ENCODE peak calls at places on chromosomes 1 and 21, in eight cellular contexts. One of them, this sample, is unnamed.

GRCh38 chr21:43274022-43274945 is 105.5 kb downstream of the CRYAA start:
- DNase-seq in hepatocyte: peak
- DNase-seq in CD8-positive, alpha-beta T cell: no peak
- DNase-seq in progenitor cell of endocrine pancreas: no peak
- DNase-seq in astrocyte of the cerebellum: no peak
- DNase-seq in fibroblast of mammary gland: no peak
- DNase-seq in BE2C: peak
- DNase-seq in OCI-LY7: no peak
- DNase-seq in this sample: no peak

GRCh38 chr1:164477336-164477735 is 81.6 kb upstream of the PBX1 start:
- DNase-seq in hepatocyte: no peak
- DNase-seq in CD8-positive, alpha-beta T cell: no peak
- DNase-seq in progenitor cell of endocrine pancreas: no peak
- DNase-seq in astrocyte of the cerebellum: no peak
- DNase-seq in fibroblast of mammary gland: no peak
- DNase-seq in BE2C: no peak
- DNase-seq in OCI-LY7: no peak
- DNase-seq in this sample: no peak

GRCh38 chr1:188826800-188827199 is 1650.9 kb downstream of the BRINP3 start:
- DNase-seq in hepatocyte: no peak
- DNase-seq in CD8-positive, alpha-beta T cell: no peak
- DNase-seq in progenitor cell of endocrine pancreas: no peak
- DNase-seq in astrocyte of the cerebellum: no peak
- DNase-seq in fibroblast of mammary gland: no peak
- DNase-seq in BE2C: no peak
- DNase-seq in OCI-LY7: no peak
- DNase-seq in this sample: no peak

GRCh38 chr1:20255666-20256065 is 35.0 kb upstream of the VWA5B1 start:
- DNase-seq in hepatocyte: peak
- DNase-seq in CD8-positive, alpha-beta T cell: no peak
- DNase-seq in progenitor cell of endocrine pancreas: no peak
- DNase-seq in astrocyte of the cerebellum: peak
- DNase-seq in fibroblast of mammary gland: peak
- DNase-seq in BE2C: peak
- DNase-seq in OCI-LY7: no peak
- DNase-seq in this sample: no peak

GRCh38 chr1:27403065-27403726 is 10.8 kb downstream of the GPR3 start:
- DNase-seq in hepatocyte: peak
- DNase-seq in CD8-positive, alpha-beta T cell: peak
- DNase-seq in progenitor cell of endocrine pancreas: no peak
- DNase-seq in astrocyte of the cerebellum: no peak
- DNase-seq in fibroblast of mammary gland: peak
- DNase-seq in BE2C: peak
- DNase-seq in OCI-LY7: peak
- DNase-seq in this sample: no peak

GRCh38 chr1:38746966-38747600 is 112.5 kb downstream of the RRAGC start:
- DNase-seq in hepatocyte: no peak
- DNase-seq in CD8-positive, alpha-beta T cell: no peak
- DNase-seq in progenitor cell of endocrine pancreas: no peak
- DNase-seq in astrocyte of the cerebellum: no peak
- DNase-seq in fibroblast of mammary gland: no peak
- DNase-seq in BE2C: no peak
- DNase-seq in OCI-LY7: no peak
- DNase-seq in this sample: no peak

GRCh38 chr1:190416239-190416638 is 61.4 kb downstream of the BRINP3 start:
- DNase-seq in hepatocyte: no peak
- DNase-seq in CD8-positive, alpha-beta T cell: no peak
- DNase-seq in progenitor cell of endocrine pancreas: no peak
- DNase-seq in astrocyte of the cerebellum: no peak
- DNase-seq in fibroblast of mammary gland: no peak
- DNase-seq in BE2C: no peak
- DNase-seq in OCI-LY7: no peak
- DNase-seq in this sample: no peak

GRCh38 chr1:15362096-15362736 is 47.5 kb upstream of the EFHD2 start:
- DNase-seq in hepatocyte: no peak
- DNase-seq in CD8-positive, alpha-beta T cell: no peak
- DNase-seq in progenitor cell of endocrine pancreas: no peak
- DNase-seq in astrocyte of the cerebellum: no peak
- DNase-seq in fibroblast of mammary gland: no peak
- DNase-seq in BE2C: no peak
- DNase-seq in OCI-LY7: peak
- DNase-seq in this sample: no peak

GRCh38 chr21:32372755-32373154 is 20.1 kb downstream of the URB1 start:
- DNase-seq in hepatocyte: no peak
- DNase-seq in CD8-positive, alpha-beta T cell: no peak
- DNase-seq in progenitor cell of endocrine pancreas: no peak
- DNase-seq in astrocyte of the cerebellum: no peak
- DNase-seq in fibroblast of mammary gland: peak
- DNase-seq in BE2C: no peak
- DNase-seq in OCI-LY7: no peak
- DNase-seq in this sample: no peak

GRCh38 chr1:1068374-1069060 is 5.6 kb downstream of the RNF223 start:
- DNase-seq in hepatocyte: peak
- DNase-seq in CD8-positive, alpha-beta T cell: peak
- DNase-seq in progenitor cell of endocrine pancreas: peak
- DNase-seq in astrocyte of the cerebellum: no peak
- DNase-seq in fibroblast of mammary gland: no peak
- DNase-seq in BE2C: no peak
- DNase-seq in OCI-LY7: peak
- DNase-seq in this sample: no peak

GRCh38 chr1:32411261-32411660 is 17.0 kb upstream of the BSDC1 start:
- DNase-seq in hepatocyte: no peak
- DNase-seq in CD8-positive, alpha-beta T cell: no peak
- DNase-seq in progenitor cell of endocrine pancreas: no peak
- DNase-seq in astrocyte of the cerebellum: no peak
- DNase-seq in fibroblast of mammary gland: no peak
- DNase-seq in BE2C: no peak
- DNase-seq in OCI-LY7: no peak
- DNase-seq in this sample: no peak

GRCh38 chr1:167427843-167428242 is 90.5 kb downstream of the CD247 start:
- DNase-seq in hepatocyte: no peak
- DNase-seq in CD8-positive, alpha-beta T cell: no peak
- DNase-seq in progenitor cell of endocrine pancreas: no peak
- DNase-seq in astrocyte of the cerebellum: no peak
- DNase-seq in fibroblast of mammary gland: peak
- DNase-seq in BE2C: no peak
- DNase-seq in OCI-LY7: no peak
- DNase-seq in this sample: no peak

GRCh38 chr1:4305526-4306301 is 348.7 kb upstream of the AJAP1 start:
- DNase-seq in hepatocyte: no peak
- DNase-seq in CD8-positive, alpha-beta T cell: no peak
- DNase-seq in progenitor cell of endocrine pancreas: no peak
- DNase-seq in astrocyte of the cerebellum: no peak
- DNase-seq in fibroblast of mammary gland: no peak
- DNase-seq in BE2C: no peak
- DNase-seq in OCI-LY7: no peak
- DNase-seq in this sample: no peak

GRCh38 chr1:201377611-201378092 is at the start of gene TNNT2:
- DNase-seq in hepatocyte: peak
- DNase-seq in CD8-positive, alpha-beta T cell: no peak
- DNase-seq in progenitor cell of endocrine pancreas: no peak
- DNase-seq in astrocyte of the cerebellum: no peak
- DNase-seq in fibroblast of mammary gland: no peak
- DNase-seq in BE2C: peak
- DNase-seq in OCI-LY7: no peak
- DNase-seq in this sample: no peak

GRCh38 chr1:155499953-155500621 is 62.5 kb downstream of the ASH1L start:
- DNase-seq in hepatocyte: peak
- DNase-seq in CD8-positive, alpha-beta T cell: no peak
- DNase-seq in progenitor cell of endocrine pancreas: no peak
- DNase-seq in astrocyte of the cerebellum: peak
- DNase-seq in fibroblast of mammary gland: no peak
- DNase-seq in BE2C: peak
- DNase-seq in OCI-LY7: peak
- DNase-seq in this sample: peak

GRCh38 chr1:30176477-30176876 is 546.9 kb downstream of the MATN1 start:
- DNase-seq in hepatocyte: peak
- DNase-seq in CD8-positive, alpha-beta T cell: no peak
- DNase-seq in progenitor cell of endocrine pancreas: no peak
- DNase-seq in astrocyte of the cerebellum: no peak
- DNase-seq in fibroblast of mammary gland: no peak
- DNase-seq in BE2C: no peak
- DNase-seq in OCI-LY7: no peak
- DNase-seq in this sample: no peak

GRCh38 chr1:29648026-29648425 is 411.7 kb downstream of the PTPRU start:
- DNase-seq in hepatocyte: no peak
- DNase-seq in CD8-positive, alpha-beta T cell: no peak
- DNase-seq in progenitor cell of endocrine pancreas: no peak
- DNase-seq in astrocyte of the cerebellum: no peak
- DNase-seq in fibroblast of mammary gland: no peak
- DNase-seq in BE2C: no peak
- DNase-seq in OCI-LY7: no peak
- DNase-seq in this sample: peak

GRCh38 chr1:207128336-207128921 is 24.4 kb downstream of the C4BPA start:
- DNase-seq in hepatocyte: no peak
- DNase-seq in CD8-positive, alpha-beta T cell: no peak
- DNase-seq in progenitor cell of endocrine pancreas: no peak
- DNase-seq in astrocyte of the cerebellum: no peak
- DNase-seq in fibroblast of mammary gland: no peak
- DNase-seq in BE2C: no peak
- DNase-seq in OCI-LY7: no peak
- DNase-seq in this sample: no peak

DNA sequence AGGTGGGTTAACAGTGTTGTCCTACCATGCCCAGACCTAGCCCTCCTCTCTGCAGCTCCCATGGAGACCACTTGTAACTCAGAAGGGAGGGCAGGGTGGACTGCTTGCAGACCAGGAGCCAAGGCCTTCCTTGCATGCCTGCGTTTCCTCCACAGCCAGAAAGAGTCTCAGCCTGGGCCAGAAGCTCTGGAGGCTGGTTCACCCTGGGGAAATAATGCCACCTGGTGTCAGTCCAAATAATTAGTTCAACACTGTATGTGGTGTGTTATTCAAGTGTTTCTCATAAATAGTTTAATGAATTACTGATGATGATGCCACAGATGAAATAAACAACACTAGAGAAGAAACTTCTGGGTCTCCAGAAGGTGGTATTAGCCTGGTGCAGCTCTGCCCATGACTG is 16.9 kb upstream of the VANGL1 start:
- DNase-seq in hepatocyte: no peak
- DNase-seq in CD8-positive, alpha-beta T cell: no peak
- DNase-seq in progenitor cell of endocrine pancreas: no peak
- DNase-seq in astrocyte of the cerebellum: no peak
- DNase-seq in fibroblast of mammary gland: no peak
- DNase-seq in BE2C: no peak
- DNase-seq in OCI-LY7: no peak
- DNase-seq in this sample: no peak
- TF ChIP-seq CTCF in hepatocyte: no peak
- TF ChIP-seq CTCF in CD8-positive, alpha-beta T cell: no peak
- TF ChIP-seq CTCF in progenitor cell of endocrine pancreas: no peak
- TF ChIP-seq CTCF in astrocyte of the cerebellum: no peak
- TF ChIP-seq CTCF in fibroblast of mammary gland: no peak
- TF ChIP-seq CTCF in BE2C: no peak
- TF ChIP-seq CTCF in OCI-LY7: peak
- TF ChIP-seq CTCF in this sample: no peak

DNA sequence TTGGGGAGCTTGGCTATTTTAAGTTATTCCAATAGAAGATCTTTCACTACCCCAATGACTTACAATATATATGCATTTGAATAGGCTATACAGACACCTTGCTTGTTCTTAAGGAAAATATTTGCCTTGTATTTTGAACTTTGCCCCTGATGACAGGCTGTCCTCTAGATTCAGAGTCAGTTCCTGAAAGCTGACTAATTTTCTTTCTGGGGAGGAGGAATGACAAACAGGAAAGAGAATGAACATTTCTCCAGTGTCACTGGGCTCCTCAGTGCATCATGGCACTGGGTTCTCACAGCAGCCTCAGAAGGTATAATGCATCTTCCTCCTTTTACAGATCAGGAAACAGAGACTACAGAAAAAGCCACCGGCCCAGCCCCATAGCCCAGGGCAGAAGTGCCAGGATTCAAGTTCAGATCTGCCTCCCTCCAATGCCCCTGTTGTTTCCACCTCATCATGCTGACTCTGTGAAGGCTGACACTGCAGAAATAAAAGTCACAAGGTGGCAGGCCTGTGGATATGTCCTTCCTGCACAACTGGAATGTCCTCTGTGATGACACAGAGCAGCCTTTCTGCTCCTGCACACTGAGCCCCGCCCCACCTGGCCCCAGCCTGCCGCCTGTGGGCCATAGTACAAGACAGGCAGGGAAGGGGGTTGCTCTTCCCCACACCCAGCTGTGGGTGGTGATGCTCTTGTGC is 6.6 kb downstream of the TTC22 start:
- DNase-seq in hepatocyte: peak
- DNase-seq in CD8-positive, alpha-beta T cell: no peak
- DNase-seq in progenitor cell of endocrine pancreas: no peak
- DNase-seq in astrocyte of the cerebellum: no peak
- DNase-seq in fibroblast of mammary gland: peak
- DNase-seq in BE2C: no peak
- DNase-seq in OCI-LY7: no peak
- DNase-seq in this sample: no peak
- TF ChIP-seq CTCF in hepatocyte: no peak
- TF ChIP-seq CTCF in CD8-positive, alpha-beta T cell: no peak
- TF ChIP-seq CTCF in progenitor cell of endocrine pancreas: no peak
- TF ChIP-seq CTCF in astrocyte of the cerebellum: no peak
- TF ChIP-seq CTCF in fibroblast of mammary gland: no peak
- TF ChIP-seq CTCF in BE2C: no peak
- TF ChIP-seq CTCF in OCI-LY7: no peak
- TF ChIP-seq CTCF in this sample: no peak

DNA sequence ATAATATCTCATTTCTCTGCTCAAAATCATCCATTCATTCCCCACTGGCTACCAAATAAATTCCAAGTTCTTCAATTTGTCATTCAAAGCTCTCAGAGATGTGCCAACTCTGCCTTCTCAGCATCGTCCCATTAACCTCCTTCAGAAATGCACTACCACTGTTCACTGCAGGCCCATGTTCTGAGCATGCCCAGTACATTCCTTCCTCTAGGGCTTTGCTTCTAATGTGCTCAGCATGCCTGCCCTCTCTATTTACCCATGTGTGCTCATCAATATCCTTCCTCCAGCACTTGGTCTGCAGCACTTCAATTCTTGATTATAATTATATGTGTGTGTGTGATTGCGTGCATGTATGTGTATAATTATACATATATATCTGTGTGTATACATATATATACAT is 36.1 kb upstream of the RGS8 start:
- DNase-seq in hepatocyte: no peak
- DNase-seq in CD8-positive, alpha-beta T cell: no peak
- DNase-seq in progenitor cell of endocrine pancreas: no peak
- DNase-seq in astrocyte of the cerebellum: no peak
- DNase-seq in fibroblast of mammary gland: peak
- DNase-seq in BE2C: no peak
- DNase-seq in OCI-LY7: no peak
- DNase-seq in this sample: no peak
- TF ChIP-seq CTCF in hepatocyte: peak
- TF ChIP-seq CTCF in CD8-positive, alpha-beta T cell: no peak
- TF ChIP-seq CTCF in progenitor cell of endocrine pancreas: peak
- TF ChIP-seq CTCF in astrocyte of the cerebellum: no peak
- TF ChIP-seq CTCF in fibroblast of mammary gland: peak
- TF ChIP-seq CTCF in BE2C: peak
- TF ChIP-seq CTCF in OCI-LY7: no peak
- TF ChIP-seq CTCF in this sample: peak

GRCh38 chr1:65773391-65773790 is 19.3 kb upstream of the PDE4B start:
- DNase-seq in hepatocyte: no peak
- DNase-seq in CD8-positive, alpha-beta T cell: no peak
- DNase-seq in progenitor cell of endocrine pancreas: no peak
- DNase-seq in astrocyte of the cerebellum: no peak
- DNase-seq in fibroblast of mammary gland: no peak
- DNase-seq in BE2C: no peak
- DNase-seq in OCI-LY7: no peak
- DNase-seq in this sample: no peak

GRCh38 chr1:65769621-65770020 is 23.1 kb upstream of the PDE4B start:
- DNase-seq in hepatocyte: no peak
- DNase-seq in CD8-positive, alpha-beta T cell: no peak
- DNase-seq in progenitor cell of endocrine pancreas: no peak
- DNase-seq in astrocyte of the cerebellum: no peak
- DNase-seq in fibroblast of mammary gland: peak
- DNase-seq in BE2C: no peak
- DNase-seq in OCI-LY7: no peak
- DNase-seq in this sample: no peak

GRCh38 chr1:65772607-65773006 is 20.1 kb upstream of the PDE4B start:
- DNase-seq in hepatocyte: no peak
- DNase-seq in CD8-positive, alpha-beta T cell: no peak
- DNase-seq in progenitor cell of endocrine pancreas: no peak
- DNase-seq in astrocyte of the cerebellum: no peak
- DNase-seq in fibroblast of mammary gland: no peak
- DNase-seq in BE2C: no peak
- DNase-seq in OCI-LY7: no peak
- DNase-seq in this sample: no peak
- TF ChIP-seq CTCF in hepatocyte: no peak
- TF ChIP-seq CTCF in CD8-positive, alpha-beta T cell: no peak
- TF ChIP-seq CTCF in progenitor cell of endocrine pancreas: no peak
- TF ChIP-seq CTCF in astrocyte of the cerebellum: no peak
- TF ChIP-seq CTCF in fibroblast of mammary gland: no peak
- TF ChIP-seq CTCF in BE2C: no peak
- TF ChIP-seq CTCF in OCI-LY7: no peak
- TF ChIP-seq CTCF in this sample: no peak

This sample was measured in mesothelial cell of epicardium.